ENCODE peak calls at places on chromosomes 3 and 15, in seven cellular contexts. Z is psoas muscle, V is tibial artery, Q is heart right ventricle, U is pancreas, P is heart left ventricle, S is OCI-LY7. H is an unnamed sample.

GRCh38 chr3:13627681-13628080 is 78.8 kb downstream of the FBLN2 start:
- DNase-seq in Z (peak), V (no peak), Q (peak), U (no peak), P (no peak), S (no peak), H (no peak)

GRCh38 chr15:51776952-51777574 is 25.7 kb downstream of the TMOD2 start:
- DNase-seq in Z (no peak), V (peak), Q (no peak), U (peak), P (peak), S (peak), H (peak)

GRCh38 chr3:42228796-42229195 is 37.2 kb downstream of the CCK start:
- DNase-seq in Z (no peak), V (no peak), Q (no peak), U (no peak), P (no peak), S (peak), H (no peak)

GRCh38 chr3:4818164-4818563 is 161.1 kb upstream of the BHLHE40 start:
- DNase-seq in Z (no peak), V (no peak), Q (no peak), U (no peak), P (no peak), S (no peak), H (no peak)

GRCh38 chr3:191376742-191377141 is 46.4 kb upstream of the UTS2B start:
- DNase-seq in Z (no peak), V (no peak), Q (no peak), U (no peak), P (no peak), S (no peak), H (no peak)

GRCh38 chr3:33139996-33140395 is 26.2 kb downstream of the CRTAP start:
- DNase-seq in Z (no peak), V (no peak), Q (no peak), U (no peak), P (no peak), S (no peak), H (no peak)

GRCh38 chr3:106825962-106826605 is 551.2 kb upstream of the CCDC54 start:
- DNase-seq in Z (no peak), V (no peak), Q (no peak), U (no peak), P (no peak), S (no peak), H (no peak)

GRCh38 chr15:34984884-34985630 is 3.0 kb downstream of the ZNF770 start:
- DNase-seq in Z (peak), V (no peak), Q (no peak), U (no peak), P (no peak), S (no peak), H (no peak)

GRCh38 chr3:41769106-41769505 is 192.8 kb downstream of the ULK4 start:
- DNase-seq in Z (no peak), V (no peak), Q (no peak), U (no peak), P (no peak), S (no peak), H (no peak)

GRCh38 chr3:49639551-49639950 is 34.6 kb upstream of the APEH start:
- DNase-seq in Z (peak), V (no peak), Q (no peak), U (no peak), P (no peak), S (no peak), H (no peak)

GRCh38 chr3:4985330-4986174 is 6.3 kb downstream of the BHLHE40 start:
- DNase-seq in Z (no peak), V (no peak), Q (no peak), U (no peak), P (peak), S (no peak), H (no peak)

GRCh38 chr3:13851997-13852637 is 27.8 kb downstream of the WNT7A start:
- DNase-seq in Z (no peak), V (no peak), Q (no peak), U (no peak), P (no peak), S (no peak), H (no peak)

GRCh38 chr15:64622410-64623260 is 152.8 kb downstream of the RBPMS2 start:
- DNase-seq in Z (no peak), V (no peak), Q (no peak), U (no peak), P (no peak), S (no peak), H (no peak)

GRCh38 chr3:146047485-146047884 is 113.5 kb downstream of the PLOD2 start:
- DNase-seq in Z (no peak), V (no peak), Q (no peak), U (no peak), P (no peak), S (no peak), H (no peak)

GRCh38 chr3:127482216-127483004 is 108.1 kb downstream of the TPRA1 start:
- DNase-seq in Z (no peak), V (peak), Q (no peak), U (no peak), P (peak), S (no peak), H (no peak)

GRCh38 chr3:151425640-151426336 is 35.1 kb downstream of the IGSF10 start:
- DNase-seq in Z (no peak), V (no peak), Q (no peak), U (no peak), P (no peak), S (no peak), H (no peak)
- TF ChIP-seq CTCF in Z (no peak), V (no peak), Q (no peak), U (no peak), P (peak), S (peak), H (no peak)

DNA sequence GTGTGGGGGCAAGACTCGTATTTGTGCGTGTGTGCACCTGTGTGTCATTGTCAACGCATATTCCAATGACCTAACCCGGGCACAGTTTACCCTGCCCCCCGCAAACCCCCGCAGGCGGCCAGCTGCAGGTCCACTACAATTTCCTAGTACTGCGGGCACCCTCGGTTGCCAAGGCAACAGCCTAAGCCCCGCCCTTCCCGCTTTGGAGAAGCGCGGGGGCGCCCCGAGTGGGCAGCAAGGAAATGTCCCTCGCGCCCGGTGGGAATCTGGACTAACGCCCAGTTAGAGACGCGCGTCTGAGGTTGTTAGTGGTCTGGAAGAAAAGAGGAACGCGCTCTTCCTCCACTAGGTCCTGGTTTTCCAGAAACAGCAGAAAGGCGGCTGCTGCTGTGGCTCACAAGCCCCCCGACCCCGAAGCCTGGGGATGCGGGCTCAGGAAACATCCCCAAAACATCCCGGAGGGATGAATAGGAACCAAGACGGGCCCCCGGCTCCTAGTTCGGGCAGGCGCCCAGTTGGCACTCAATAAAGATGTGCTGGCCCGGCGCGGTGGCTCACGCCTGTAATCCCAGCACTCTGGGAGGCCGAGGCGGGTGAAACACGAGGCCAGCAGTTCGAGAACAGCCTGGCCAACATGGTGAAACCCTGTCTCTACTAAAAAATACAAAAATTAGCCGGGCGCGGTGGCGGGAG is 1.1 kb downstream of the ABHD14A start:
- DNase-seq in Z (peak), V (peak), Q (peak), U (peak), P (peak), S (peak), H (no peak)
- TF ChIP-seq CTCF in Z (no peak), V (no peak), Q (no peak), U (no peak), P (peak), S (peak), H (peak)

GRCh38 chr3:58237238-58237939 is at the start of gene ABHD6:
- DNase-seq in Z (peak), V (peak), Q (peak), U (peak), P (peak), S (peak), H (peak)
- TF ChIP-seq CTCF in Z (no peak), V (no peak), Q (peak), U (no peak), P (peak), S (peak), H (peak)

GRCh38 chr3:58068126-58068809 is 60.0 kb downstream of the FLNB start:
- DNase-seq in Z (no peak), V (no peak), Q (no peak), U (no peak), P (no peak), S (no peak), H (no peak)
- TF ChIP-seq CTCF in Z (no peak), V (no peak), Q (no peak), U (no peak), P (no peak), S (no peak), H (no peak)

DNA sequence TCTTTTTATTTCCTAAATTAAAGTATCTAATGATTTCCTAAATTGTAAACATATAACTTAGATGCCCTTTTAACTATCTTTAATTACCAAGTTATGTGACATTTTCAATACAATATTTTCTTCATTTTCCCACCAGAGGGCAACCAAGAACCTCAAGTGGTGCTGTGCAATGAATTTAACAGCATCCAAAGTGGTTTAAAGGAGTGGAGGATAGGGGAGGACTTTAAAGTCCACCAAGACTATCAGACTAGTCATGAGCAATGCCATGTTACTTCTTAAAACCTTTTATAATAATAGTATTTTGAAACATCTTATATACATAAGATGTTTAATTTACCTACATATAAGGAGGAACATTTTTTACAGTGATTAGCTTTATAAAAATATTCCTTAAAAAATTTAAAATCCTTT is 74.4 kb downstream of the DLG1 start:
- DNase-seq in Z (no peak), V (no peak), Q (no peak), U (no peak), P (no peak), S (peak), H (no peak)
- TF ChIP-seq CTCF in Z (peak), V (peak), Q (peak), U (peak), P (peak), S (peak), H (peak)

GRCh38 chr15:67065531-67066005 is at the start of gene SMAD3:
- DNase-seq in Z (peak), V (peak), Q (peak), U (peak), P (peak), S (peak), H (peak)

GRCh38 chr15:67063689-67064606 is 1.5 kb upstream of the SMAD3 start:
- DNase-seq in Z (peak), V (no peak), Q (peak), U (peak), P (no peak), S (no peak), H (no peak)

GRCh38 chr15:67066041-67067021 is 929 bp downstream of the SMAD3 start:
- DNase-seq in Z (peak), V (no peak), Q (peak), U (no peak), P (no peak), S (peak), H (no peak)

GRCh38 chr15:67062365-67062985 is 2.9 kb upstream of the SMAD3 start:
- DNase-seq in Z (no peak), V (no peak), Q (no peak), U (no peak), P (no peak), S (no peak), H (no peak)

DNA sequence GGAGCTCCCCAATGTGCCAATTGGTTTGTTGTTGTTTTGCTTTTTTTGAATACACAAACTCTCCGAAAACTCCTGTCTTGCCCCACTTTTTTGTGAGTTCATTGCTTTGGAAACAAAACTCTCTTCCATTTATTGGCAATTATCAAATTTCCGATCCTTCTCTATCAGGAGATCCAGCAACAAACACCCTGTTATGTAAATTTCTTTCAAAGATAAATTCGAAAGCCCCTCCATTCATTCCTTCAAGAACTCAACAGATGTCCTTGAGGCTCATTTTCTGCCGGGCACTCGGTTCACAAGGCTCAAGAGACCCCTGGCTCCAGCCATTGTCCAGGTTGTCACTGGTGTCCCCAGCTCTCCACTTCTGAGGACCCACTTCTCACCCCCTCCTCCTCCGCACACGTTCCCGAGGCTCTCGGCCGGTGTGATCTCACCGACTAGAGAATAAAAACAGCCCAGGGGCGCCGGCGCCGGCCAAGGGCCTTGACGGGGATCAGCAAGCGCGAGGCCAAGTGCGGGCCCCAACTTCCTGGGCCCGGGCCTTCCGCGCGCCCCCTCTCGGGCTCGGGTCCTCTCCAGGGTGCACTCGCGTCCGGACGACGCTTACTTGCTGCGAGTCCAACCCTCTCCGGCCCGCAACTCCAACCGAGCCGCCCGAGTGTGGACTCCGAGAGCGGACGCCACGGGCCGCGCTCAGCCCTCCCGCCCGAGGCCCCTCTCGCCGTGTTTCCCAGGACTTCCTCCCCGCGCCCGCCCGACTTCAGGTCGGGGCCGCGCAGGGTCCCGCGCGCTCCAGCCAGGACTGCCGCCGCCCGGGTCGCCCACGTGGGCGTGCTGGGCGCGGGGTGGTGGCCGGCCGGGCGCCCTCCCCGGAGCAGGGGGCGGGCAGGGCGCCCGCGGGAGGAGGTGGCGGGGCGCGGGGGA is 533 bp upstream of the SMAD3 start:
- DNase-seq in Z (no peak), V (peak), Q (no peak), U (peak), P (no peak), S (no peak), H (no peak)
- TF ChIP-seq CTCF in Z (no peak), V (no peak), Q (no peak), U (no peak), P (peak), S (no peak), H (no peak)